ENCODE peak calls at places on chromosome 21, in six cellular contexts. J is mucosa of descending colon, T is lower lobe of right lung, G is esophagus squamous epithelium, H is GM12865, Z is left lung. Q is an unnamed sample.

GRCh38 chr21:31987696-31988095 is 114.9 kb downstream of the HUNK start:
- DNase-seq in G (no peak), H (no peak), Z (no peak), T (no peak), J (peak; percentile 70), Q (no peak)

GRCh38 chr21:46156678-46157077 is 1.3 kb upstream of the FTCD start:
- DNase-seq in Z (no peak), T (no peak), G (no peak), J (no peak), H (no peak), Q (no peak)

GRCh38 chr21:41437754-41438153 is 11.7 kb downstream of the MX1 start:
- DNase-seq in G (no peak), Z (no peak), H (no peak), J (no peak), T (no peak), Q (no peak)

GRCh38 chr21:42218836-42219605 is at the start of gene ABCG1:
- DNase-seq in H (no peak), Z (peak; percentile 58), T (peak; percentile 71), G (no peak), J (peak; percentile 82), Q (no peak)

GRCh38 chr21:46221664-46222435 is 6.7 kb downstream of the LSS start:
- DNase-seq in Z (no peak), J (no peak), T (no peak), H (no peak), G (no peak), Q (no peak)

GRCh38 chr21:26719750-26720149 is 125.5 kb downstream of the ADAMTS1 start:
- DNase-seq in H (no peak), G (no peak), J (no peak), T (no peak), Z (no peak), Q (no peak)

GRCh38 chr21:41119901-41120300 is 48.1 kb upstream of the BACE2 start:
- DNase-seq in J (no peak), G (no peak), T (no peak), H (no peak), Z (no peak), Q (no peak)

GRCh38 chr21:32007461-32007860 is 134.6 kb downstream of the HUNK start:
- DNase-seq in Z (no peak), J (no peak), H (no peak), T (no peak), G (no peak), Q (no peak)

GRCh38 chr21:14603202-14603601 is 57.1 kb upstream of the SAMSN1 start:
- DNase-seq in H (no peak), Z (no peak), G (no peak), T (no peak), J (no peak), Q (no peak)

GRCh38 chr21:46040707-46041106 is 57.2 kb upstream of the COL6A2 start:
- DNase-seq in H (no peak), T (no peak), Z (no peak), J (no peak), G (no peak), Q (no peak)

GRCh38 chr21:33831962-33832659 is 83.5 kb downstream of the ATP5PO start:
- DNase-seq in J (no peak), T (no peak), H (no peak), G (no peak), Z (no peak), Q (no peak)

GRCh38 chr21:36627242-36627641 is 71.7 kb upstream of the SIM2 start:
- DNase-seq in T (no peak), J (no peak), H (no peak), Z (no peak), G (no peak), Q (no peak)

GRCh38 chr21:32978346-32979270 is 47.1 kb upstream of the OLIG2 start:
- DNase-seq in G (no peak), H (no peak), Z (no peak), J (no peak), T (no peak), Q (no peak)

GRCh38 chr21:46637952-46638746 is 2.7 kb downstream of the PRMT2 start:
- DNase-seq in H (peak; percentile 30), G (no peak), J (no peak), T (no peak), Z (no peak), Q (no peak)

GRCh38 chr21:41622831-41623548 is 115.0 kb upstream of the TMPRSS2 start:
- DNase-seq in G (no peak), T (no peak), Z (no peak), H (no peak), J (no peak), Q (no peak)

GRCh38 chr21:35400233-35400939 is 351.3 kb upstream of the RUNX1 start:
- DNase-seq in G (no peak), J (no peak), Z (no peak), T (no peak), H (peak; percentile 68), Q (peak; percentile 89)

GRCh38 chr21:16751705-16752104 is 761.1 kb upstream of the CXADR start:
- DNase-seq in J (no peak), H (no peak), T (no peak), Z (no peak), G (no peak), Q (no peak)

GRCh38 chr21:41634211-41634694 is 126.3 kb upstream of the TMPRSS2 start:
- DNase-seq in J (peak; percentile 46), G (no peak), T (peak; percentile 60), H (no peak), Z (no peak), Q (no peak)

GRCh38 chr21:46196733-46197132 is 12.5 kb upstream of the SPATC1L start:
- DNase-seq in G (no peak), T (peak; percentile 33), H (no peak), J (peak; percentile 16), Z (no peak), Q (no peak)

GRCh38 chr21:41168391-41169257 is 664 bp downstream of the BACE2 start:
- DNase-seq in H (peak; percentile 15), G (no peak), Z (peak; percentile 59), T (peak; percentile 55), J (peak; percentile 70), Q (peak; percentile 26)

GRCh38 chr21:36744560-36745231 is 45.8 kb downstream of the SIM2 start:
- DNase-seq in J (no peak), G (no peak), H (no peak), Z (no peak), T (no peak), Q (no peak)

GRCh38 chr21:32334980-32335471 is 36.4 kb downstream of the MRAP start:
- DNase-seq in G (no peak), Z (no peak), H (no peak), T (no peak), J (no peak), Q (no peak)

GRCh38 chr21:41112740-41113692 is 54.9 kb upstream of the BACE2 start:
- DNase-seq in T (no peak), G (no peak), Z (peak; percentile 46), H (peak; percentile 6), J (no peak), Q (peak; percentile 98)

GRCh38 chr21:25572895-25573310 is 34.4 kb downstream of the MRPL39 start:
- DNase-seq in H (peak; percentile 85), T (no peak), Z (no peak), G (no peak), J (no peak), Q (peak; percentile 31)
- H3K4me3 ChIP-seq in H (peak overlapping the region; percentile 97), T (no peak overlapping the region), Z (no peak overlapping the region), G (no peak overlapping the region), J (no peak overlapping the region), Q (no peak overlapping the region)

GRCh38 chr21:18218331-18218730 is 26.3 kb upstream of the CHODL start:
- DNase-seq in J (no peak), T (no peak), Z (no peak), G (no peak), H (no peak), Q (no peak)
- H3K4me3 ChIP-seq in J (no peak overlapping the region), T (no peak overlapping the region), Z (no peak overlapping the region), G (no peak overlapping the region), H (no peak overlapping the region), Q (no peak overlapping the region)

GRCh38 chr21:44485254-44485793 is 30.0 kb downstream of the LRRC3 start:
- DNase-seq in J (no peak), Z (peak; percentile 54), G (no peak), T (no peak), H (no peak), Q (peak; percentile 63)
- H3K4me3 ChIP-seq in J (no peak overlapping the region), Z (peak overlapping the region; percentile 21), G (no peak overlapping the region), T (peak overlapping the region; percentile 36), H (no peak overlapping the region), Q (peak overlapping the region; percentile 28)

DNA sequence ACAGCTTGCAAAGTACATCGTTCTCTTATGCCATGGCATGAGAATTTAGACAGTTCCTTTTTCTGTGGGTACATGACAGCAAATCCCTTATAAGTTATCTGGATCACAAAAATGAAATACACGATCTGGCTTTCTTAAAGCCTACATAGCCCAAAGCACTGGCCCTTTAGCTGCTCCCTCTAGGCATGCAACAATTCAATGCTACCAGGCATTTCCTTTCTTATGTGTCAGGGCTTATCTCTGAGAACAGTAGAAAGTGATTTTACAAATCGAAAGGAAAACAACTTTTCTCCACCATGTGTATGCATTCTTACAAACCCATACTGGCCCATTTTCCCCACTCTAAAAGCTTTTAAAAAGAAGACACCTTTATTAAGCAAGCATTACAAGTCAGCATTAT is 139.7 kb downstream of the GRIK1 start:
- DNase-seq in H (no peak), J (no peak), Z (no peak), T (no peak), G (no peak), Q (no peak)
- H3K4me3 ChIP-seq in H (no peak overlapping the region), J (no peak overlapping the region), Z (no peak overlapping the region), T (no peak overlapping the region), G (no peak overlapping the region), Q (no peak overlapping the region)